ENCODE peak calls at places on chromosomes 4 and X, in five cellular contexts. One of them, this sample, is unnamed.

GRCh38 chr4:17968721-17969120 is 52.8 kb downstream of the LCORL start:
- DNase-seq in GM23338: no peak
- DNase-seq in NT2/D1: no peak
- DNase-seq in tibial artery: no peak
- DNase-seq in mammary epithelial cell: peak; percentile 57
- DNase-seq in this sample: no peak

GRCh38 chr4:7306021-7306420 is 113.7 kb downstream of the SORCS2 start:
- DNase-seq in GM23338: no peak
- DNase-seq in NT2/D1: no peak
- DNase-seq in tibial artery: no peak
- DNase-seq in mammary epithelial cell: no peak
- DNase-seq in this sample: no peak

GRCh38 chr4:162056947-162057346 is 106.9 kb downstream of the FSTL5 start:
- DNase-seq in GM23338: peak; percentile 25
- DNase-seq in NT2/D1: no peak
- DNase-seq in tibial artery: no peak
- DNase-seq in mammary epithelial cell: no peak
- DNase-seq in this sample: no peak

GRCh38 chr4:19945979-19946380 is 305.7 kb upstream of the SLIT2 start:
- DNase-seq in GM23338: no peak
- DNase-seq in NT2/D1: no peak
- DNase-seq in tibial artery: no peak
- DNase-seq in mammary epithelial cell: peak; percentile 88
- DNase-seq in this sample: no peak

GRCh38 chrX:40727599-40728252 is 7.6 kb downstream of the MED14 start:
- DNase-seq in GM23338: no peak
- DNase-seq in NT2/D1: no peak
- DNase-seq in tibial artery: no peak
- DNase-seq in mammary epithelial cell: no peak
- DNase-seq in this sample: no peak

GRCh38 chr4:78644744-78645330 is 93.3 kb downstream of the ANXA3 start:
- DNase-seq in GM23338: peak; percentile 73
- DNase-seq in NT2/D1: no peak
- DNase-seq in tibial artery: peak; percentile 73
- DNase-seq in mammary epithelial cell: peak; percentile 71
- DNase-seq in this sample: peak; percentile 23

GRCh38 chrX:107135076-107135964 is 16.7 kb upstream of the RBM41 start:
- DNase-seq in GM23338: no peak
- DNase-seq in NT2/D1: no peak
- DNase-seq in tibial artery: no peak
- DNase-seq in mammary epithelial cell: peak; percentile 61
- DNase-seq in this sample: no peak

GRCh38 chr4:159443975-159444374 is 341.1 kb downstream of the RAPGEF2 start:
- DNase-seq in GM23338: no peak
- DNase-seq in NT2/D1: no peak
- DNase-seq in tibial artery: no peak
- DNase-seq in mammary epithelial cell: no peak
- DNase-seq in this sample: no peak

GRCh38 chr4:3745886-3746656 is 20.1 kb upstream of the ADRA2C start:
- DNase-seq in GM23338: no peak
- DNase-seq in NT2/D1: no peak
- DNase-seq in tibial artery: no peak
- DNase-seq in mammary epithelial cell: no peak
- DNase-seq in this sample: no peak

GRCh38 chrX:13778916-13779315 is 38.0 kb downstream of the GPM6B start:
- DNase-seq in GM23338: peak; percentile 30
- DNase-seq in NT2/D1: no peak
- DNase-seq in tibial artery: no peak
- DNase-seq in mammary epithelial cell: peak; percentile 11
- DNase-seq in this sample: no peak

GRCh38 chr4:174193438-174194015 is 89.9 kb downstream of the FBXO8 start:
- DNase-seq in GM23338: no peak
- DNase-seq in NT2/D1: no peak
- DNase-seq in tibial artery: no peak
- DNase-seq in mammary epithelial cell: no peak
- DNase-seq in this sample: no peak

GRCh38 chr4:126182801-126183200 is 868.0 kb downstream of the FAT4 start:
- DNase-seq in GM23338: no peak
- DNase-seq in NT2/D1: no peak
- DNase-seq in tibial artery: no peak
- DNase-seq in mammary epithelial cell: no peak
- DNase-seq in this sample: no peak

GRCh38 chr4:165971941-165972340 is 98.9 kb downstream of the TLL1 start:
- DNase-seq in GM23338: no peak
- DNase-seq in NT2/D1: no peak
- DNase-seq in tibial artery: no peak
- DNase-seq in mammary epithelial cell: peak; percentile 87
- DNase-seq in this sample: no peak

GRCh38 chr4:42360158-42360557 is 37.1 kb upstream of the SHISA3 start:
- DNase-seq in GM23338: no peak
- DNase-seq in NT2/D1: no peak
- DNase-seq in tibial artery: no peak
- DNase-seq in mammary epithelial cell: no peak
- DNase-seq in this sample: no peak

GRCh38 chr4:84451546-84451945 is 47.5 kb downstream of the NKX6-1 start:
- DNase-seq in GM23338: peak; percentile 48
- DNase-seq in NT2/D1: no peak
- DNase-seq in tibial artery: no peak
- DNase-seq in mammary epithelial cell: no peak
- DNase-seq in this sample: peak; percentile 52

GRCh38 chrX:13906103-13906502 is 89.2 kb upstream of the GPM6B start:
- DNase-seq in GM23338: no peak
- DNase-seq in NT2/D1: no peak
- DNase-seq in tibial artery: no peak
- DNase-seq in mammary epithelial cell: no peak
- DNase-seq in this sample: no peak

DNA sequence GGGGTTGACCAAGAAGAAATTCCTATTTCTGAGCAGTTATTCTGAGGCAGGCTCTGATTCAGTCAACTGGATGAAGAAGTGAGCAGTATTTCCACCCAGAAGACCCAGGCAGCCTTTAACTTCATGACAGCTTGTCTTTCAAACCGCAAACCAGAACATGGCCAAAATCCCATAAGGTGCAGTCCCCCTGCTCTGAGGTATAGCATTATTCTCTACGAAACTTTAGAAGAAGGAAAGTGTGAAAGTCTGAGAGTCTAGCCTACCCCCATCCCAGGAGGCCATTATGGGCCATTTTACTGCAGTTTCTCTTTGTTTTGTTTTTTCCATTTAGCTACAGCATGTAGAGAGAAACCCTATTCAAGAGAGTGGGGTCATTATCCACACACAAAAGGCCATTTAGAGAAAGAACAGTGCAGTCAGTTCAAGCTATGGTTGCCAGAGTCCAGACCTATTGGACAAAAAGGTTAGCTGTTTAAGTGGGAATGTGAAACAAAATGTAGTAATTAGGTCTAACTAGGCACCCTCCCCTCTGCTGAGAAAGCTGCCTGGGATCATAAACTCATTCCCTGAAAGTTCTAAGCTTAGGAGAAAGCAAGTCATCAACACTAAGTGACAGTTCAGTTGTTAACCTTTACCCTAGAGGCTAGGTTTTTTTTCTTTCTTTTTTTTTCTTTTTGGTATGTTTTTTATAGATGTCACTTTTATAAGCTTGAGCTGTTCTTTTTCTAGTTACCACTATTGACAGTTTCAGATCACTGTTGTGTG is 52.1 kb upstream of the RASGEF1B start:
- DNase-seq in GM23338: no peak
- DNase-seq in NT2/D1: no peak
- DNase-seq in tibial artery: no peak
- DNase-seq in mammary epithelial cell: no peak
- DNase-seq in this sample: no peak
- H3K27me3 ChIP-seq in GM23338: no peaks in the 10 kb centered on the region
- H3K27me3 ChIP-seq in NT2/D1: no peaks in the 10 kb centered on the region
- H3K27me3 ChIP-seq in tibial artery: no peaks in the 10 kb centered on the region
- H3K27me3 ChIP-seq in mammary epithelial cell: peaks cover 2% of the 10 kb centered on the region
- H3K27me3 ChIP-seq in this sample: no peaks in the 10 kb centered on the region

GRCh38 chr4:37467223-37467622 is 219.0 kb downstream of the RELL1 start:
- DNase-seq in GM23338: no peak
- DNase-seq in NT2/D1: no peak
- DNase-seq in tibial artery: no peak
- DNase-seq in mammary epithelial cell: no peak
- DNase-seq in this sample: no peak
- H3K4me1 ChIP-seq in GM23338: peaks cover 3% of the 10 kb centered on the region
- H3K4me1 ChIP-seq in NT2/D1: no peaks in the 10 kb centered on the region
- H3K4me1 ChIP-seq in tibial artery: no peaks in the 10 kb centered on the region
- H3K4me1 ChIP-seq in mammary epithelial cell: no peaks in the 10 kb centered on the region
- H3K4me1 ChIP-seq in this sample: no peaks in the 10 kb centered on the region

GRCh38 chrX:17032351-17032750 is 85.9 kb downstream of the REPS2 start:
- DNase-seq in GM23338: no peak
- DNase-seq in NT2/D1: no peak
- DNase-seq in tibial artery: peak; percentile 68
- DNase-seq in mammary epithelial cell: peak; percentile 79
- DNase-seq in this sample: no peak
- H3K27me3 ChIP-seq in GM23338: no peaks in the 10 kb centered on the region
- H3K27me3 ChIP-seq in NT2/D1: no peaks in the 10 kb centered on the region
- H3K27me3 ChIP-seq in tibial artery: no peaks in the 10 kb centered on the region
- H3K27me3 ChIP-seq in mammary epithelial cell: peaks cover 2% of the 10 kb centered on the region
- H3K27me3 ChIP-seq in this sample: no peaks in the 10 kb centered on the region

DNA sequence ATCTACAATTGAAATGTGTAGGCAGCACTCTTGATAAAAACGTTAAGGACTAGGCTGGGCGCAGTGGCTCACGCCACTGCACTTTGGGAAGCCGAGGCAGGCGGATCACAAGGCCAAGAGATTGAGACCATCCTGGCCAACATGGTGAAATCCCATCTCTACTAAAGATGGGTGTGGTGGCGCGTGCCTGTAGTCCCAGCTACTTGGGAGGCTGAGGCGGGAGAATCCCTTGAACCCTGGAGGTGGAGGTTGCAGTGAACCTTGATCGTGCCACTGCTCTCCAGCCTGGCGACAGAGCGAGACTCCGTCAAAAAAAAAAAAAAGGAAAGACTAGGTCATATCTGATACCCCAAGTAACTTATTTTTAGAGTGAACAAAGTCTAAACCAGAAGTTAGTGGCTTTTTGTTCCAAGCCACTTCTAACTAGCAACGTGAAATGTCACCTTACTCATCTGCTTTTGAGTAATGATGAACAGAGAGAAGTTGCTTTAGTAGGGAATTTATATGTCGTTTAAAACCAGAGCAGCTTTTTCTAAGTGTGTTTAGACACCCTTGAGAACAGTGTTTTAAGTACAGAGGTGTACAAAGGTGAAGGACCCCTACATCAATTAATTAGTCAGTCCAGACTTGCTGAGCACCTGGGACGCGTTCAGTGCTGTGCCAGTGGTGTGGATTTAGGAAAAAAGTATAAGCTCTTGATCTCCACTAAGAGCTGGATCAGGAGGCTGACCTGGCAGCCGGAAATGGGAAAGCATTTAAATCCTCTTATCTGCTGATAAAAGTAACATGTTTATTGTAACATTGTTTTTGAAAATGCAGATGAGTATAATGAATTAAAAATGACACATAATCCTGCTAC is 23.5 kb downstream of the SPRY1 start:
- DNase-seq in GM23338: no peak
- DNase-seq in NT2/D1: no peak
- DNase-seq in tibial artery: no peak
- DNase-seq in mammary epithelial cell: no peak
- DNase-seq in this sample: no peak
- H3K4me1 ChIP-seq in GM23338: peaks cover 31% of the 10 kb centered on the region
- H3K4me1 ChIP-seq in NT2/D1: no peaks in the 10 kb centered on the region
- H3K4me1 ChIP-seq in tibial artery: no peaks in the 10 kb centered on the region
- H3K4me1 ChIP-seq in mammary epithelial cell: peaks cover 26% of the 10 kb centered on the region
- H3K4me1 ChIP-seq in this sample: peaks cover 10% of the 10 kb centered on the region

DNA sequence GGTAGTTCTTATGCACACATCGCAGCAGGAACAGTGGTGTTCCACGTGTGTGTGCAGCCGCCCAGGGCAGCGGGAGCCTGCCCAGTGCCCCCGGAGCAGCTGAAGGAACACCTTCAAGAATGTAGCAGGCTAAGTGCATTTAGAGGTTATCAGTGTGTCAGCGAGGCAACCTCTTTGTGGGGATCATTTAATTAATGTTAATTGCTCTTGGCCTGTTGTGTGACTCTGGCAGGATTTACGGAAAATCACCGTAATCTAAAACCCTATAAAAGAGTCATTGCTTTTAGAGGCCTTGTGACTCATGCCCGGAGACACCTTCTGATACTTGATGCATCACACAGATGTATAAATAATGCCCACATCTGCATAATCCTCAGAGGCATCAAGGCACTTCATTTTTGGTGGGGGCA is 47.3 kb upstream of the GATB start:
- DNase-seq in GM23338: no peak
- DNase-seq in NT2/D1: no peak
- DNase-seq in tibial artery: no peak
- DNase-seq in mammary epithelial cell: peak; percentile 24
- DNase-seq in this sample: peak; percentile 31
- H3K27me3 ChIP-seq in GM23338: no peaks in the 10 kb centered on the region
- H3K27me3 ChIP-seq in NT2/D1: no peaks in the 10 kb centered on the region
- H3K27me3 ChIP-seq in tibial artery: no peaks in the 10 kb centered on the region
- H3K27me3 ChIP-seq in mammary epithelial cell: no peaks in the 10 kb centered on the region
- H3K27me3 ChIP-seq in this sample: no peaks in the 10 kb centered on the region

DNA sequence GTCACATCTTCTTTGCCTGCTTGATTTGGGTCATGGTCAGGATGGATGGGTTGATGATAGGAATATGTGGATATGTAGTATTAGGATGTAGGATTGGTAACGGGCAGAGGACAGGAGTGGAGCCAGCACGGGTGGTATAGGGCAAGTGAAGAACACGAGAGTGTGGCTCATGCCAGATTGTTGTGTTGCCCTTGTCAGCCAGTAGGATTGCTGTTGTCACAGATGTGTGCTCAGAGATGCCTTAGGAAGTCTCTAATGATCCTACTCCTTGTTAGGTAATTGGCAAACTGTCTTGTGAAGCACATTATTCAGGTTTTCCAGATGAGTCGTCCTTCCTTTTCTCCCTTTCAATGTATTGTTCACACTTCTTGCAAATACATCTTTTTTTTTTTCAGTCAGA is 5.5 kb downstream of the ATP10D start:
- DNase-seq in GM23338: peak; percentile 71
- DNase-seq in NT2/D1: peak; percentile 5
- DNase-seq in tibial artery: no peak
- DNase-seq in mammary epithelial cell: peak; percentile 34
- DNase-seq in this sample: peak; percentile 40
- H3K4me1 ChIP-seq in GM23338: no peaks in the 10 kb centered on the region
- H3K4me1 ChIP-seq in NT2/D1: no peaks in the 10 kb centered on the region
- H3K4me1 ChIP-seq in tibial artery: peaks cover 28% of the 10 kb centered on the region
- H3K4me1 ChIP-seq in mammary epithelial cell: no peaks in the 10 kb centered on the region
- H3K4me1 ChIP-seq in this sample: peaks cover 26% of the 10 kb centered on the region

GRCh38 chrX:91414710-91415109 is 19.9 kb upstream of the PABPC5 start:
- DNase-seq in GM23338: peak; percentile 45
- DNase-seq in NT2/D1: no peak
- DNase-seq in tibial artery: no peak
- DNase-seq in mammary epithelial cell: no peak
- DNase-seq in this sample: peak; percentile 12
- H3K27me3 ChIP-seq in GM23338: no peaks in the 10 kb centered on the region
- H3K27me3 ChIP-seq in NT2/D1: no peaks in the 10 kb centered on the region
- H3K27me3 ChIP-seq in tibial artery: no peaks in the 10 kb centered on the region
- H3K27me3 ChIP-seq in mammary epithelial cell: peaks cover 2% of the 10 kb centered on the region
- H3K27me3 ChIP-seq in this sample: no peaks in the 10 kb centered on the region

This sample was measured in HAP-1.